ENCODE peak calls at places on chromosomes 16 and 17, in four cellular contexts. One of them, this sample, is unnamed.

GRCh38 chr16:57916735-57917450 is 54.0 kb downstream of the CNGB1 start:
- DNase-seq in A549: no peak
- DNase-seq in K562: no peak
- DNase-seq in HepG2: no peak
- DNase-seq in this sample: peak

GRCh38 chr17:4498461-4499397 is at the start of gene SPNS2:
- DNase-seq in K562: peak
- DNase-seq in A549: peak
- DNase-seq in HepG2: no peak
- DNase-seq in this sample: peak

GRCh38 chr16:68417711-68418301 is 30.5 kb downstream of the SMPD3 start:
- DNase-seq in K562: peak
- DNase-seq in HepG2: no peak
- DNase-seq in A549: no peak
- DNase-seq in this sample: no peak

GRCh38 chr16:48556913-48557351 is 53.0 kb downstream of the N4BP1 start:
- DNase-seq in HepG2: no peak
- DNase-seq in K562: no peak
- DNase-seq in A549: no peak
- DNase-seq in this sample: peak

GRCh38 chr17:57125406-57125805 is 40.4 kb downstream of the AKAP1 start:
- DNase-seq in K562: no peak
- DNase-seq in A549: no peak
- DNase-seq in HepG2: no peak
- DNase-seq in this sample: no peak

GRCh38 chr16:51752596-51752995 is 601.5 kb upstream of the SALL1 start:
- DNase-seq in HepG2: no peak
- DNase-seq in A549: no peak
- DNase-seq in K562: no peak
- DNase-seq in this sample: no peak

GRCh38 chr17:29661220-29661619 is 38.5 kb upstream of the CORO6 start:
- DNase-seq in HepG2: peak
- DNase-seq in A549: no peak
- DNase-seq in K562: no peak
- DNase-seq in this sample: no peak

GRCh38 chr16:88116121-88116900 is 165.1 kb downstream of the BANP start:
- DNase-seq in A549: no peak
- DNase-seq in HepG2: no peak
- DNase-seq in K562: no peak
- DNase-seq in this sample: peak

GRCh38 chr16:87581867-87582220 is 20.5 kb upstream of the JPH3 start:
- DNase-seq in HepG2: peak
- DNase-seq in K562: peak
- DNase-seq in A549: peak
- DNase-seq in this sample: peak

GRCh38 chr16:77502448-77502847 is 67.6 kb upstream of the ADAMTS18 start:
- DNase-seq in HepG2: no peak
- DNase-seq in A549: no peak
- DNase-seq in K562: no peak
- DNase-seq in this sample: no peak

GRCh38 chr17:21523482-21524210 is 147.5 kb downstream of the KCNJ12 start:
- DNase-seq in HepG2: no peak
- DNase-seq in K562: no peak
- DNase-seq in A549: no peak
- DNase-seq in this sample: no peak

GRCh38 chr17:50055055-50055425 is 870 bp upstream of the ITGA3 start:
- DNase-seq in A549: no peak
- DNase-seq in HepG2: no peak
- DNase-seq in K562: no peak
- DNase-seq in this sample: no peak

GRCh38 chr16:70267516-70267915 is 15.8 kb upstream of the EXOSC6 start:
- DNase-seq in HepG2: peak
- DNase-seq in A549: peak
- DNase-seq in K562: peak
- DNase-seq in this sample: peak

GRCh38 chr17:71260366-71260765 is 860.5 kb upstream of the SOX9 start:
- DNase-seq in K562: no peak
- DNase-seq in HepG2: no peak
- DNase-seq in A549: no peak
- DNase-seq in this sample: peak

GRCh38 chr16:81319221-81319912 is 4.6 kb downstream of the GAN start:
- DNase-seq in HepG2: no peak
- DNase-seq in K562: peak
- DNase-seq in A549: no peak
- DNase-seq in this sample: peak

GRCh38 chr16:10933865-10934264 is 8.4 kb downstream of the DEXI start:
- DNase-seq in K562: no peak
- DNase-seq in HepG2: no peak
- DNase-seq in A549: no peak
- DNase-seq in this sample: no peak

DNA sequence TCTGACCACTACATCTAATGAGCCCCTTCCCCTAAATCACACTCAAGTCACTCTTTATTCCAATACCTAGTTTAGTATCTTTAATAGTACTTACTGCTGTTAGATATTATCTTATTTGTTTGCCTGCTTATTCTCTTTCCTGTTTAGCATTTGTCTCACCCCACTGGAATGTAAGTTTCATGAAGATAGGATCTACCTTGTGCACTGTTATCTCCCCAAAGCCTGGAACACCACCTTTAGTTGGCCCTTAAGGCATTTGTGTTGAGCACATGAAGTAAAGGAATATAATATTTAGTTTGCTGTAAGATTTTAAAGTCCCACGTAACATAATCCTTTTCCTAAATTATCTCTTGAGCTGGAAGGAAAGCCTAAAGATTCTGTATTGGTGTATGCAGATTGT is 50.2 kb downstream of the VPS35L start:
- DNase-seq in A549: no peak
- DNase-seq in K562: no peak
- DNase-seq in HepG2: no peak
- DNase-seq in this sample: no peak
- TF ChIP-seq MAFK in A549: no peak
- TF ChIP-seq MAFK in K562: no peak
- TF ChIP-seq MAFK in HepG2: no peak
- TF ChIP-seq MAFK in this sample: no peak

GRCh38 chr17:58318627-58319180 is 9.9 kb downstream of the TSPOAP1 start:
- DNase-seq in K562: no peak
- DNase-seq in A549: no peak
- DNase-seq in HepG2: no peak
- DNase-seq in this sample: no peak

GRCh38 chr17:58315750-58316149 is 12.8 kb downstream of the TSPOAP1 start:
- DNase-seq in A549: no peak
- DNase-seq in K562: no peak
- DNase-seq in HepG2: no peak
- DNase-seq in this sample: no peak

GRCh38 chr17:58318065-58318481 is 10.5 kb downstream of the TSPOAP1 start:
- DNase-seq in A549: no peak
- DNase-seq in HepG2: no peak
- DNase-seq in K562: no peak
- DNase-seq in this sample: no peak

GRCh38 chr17:58316260-58316960 is 12.2 kb downstream of the TSPOAP1 start:
- DNase-seq in K562: no peak
- DNase-seq in A549: no peak
- DNase-seq in HepG2: no peak
- DNase-seq in this sample: no peak

DNA sequence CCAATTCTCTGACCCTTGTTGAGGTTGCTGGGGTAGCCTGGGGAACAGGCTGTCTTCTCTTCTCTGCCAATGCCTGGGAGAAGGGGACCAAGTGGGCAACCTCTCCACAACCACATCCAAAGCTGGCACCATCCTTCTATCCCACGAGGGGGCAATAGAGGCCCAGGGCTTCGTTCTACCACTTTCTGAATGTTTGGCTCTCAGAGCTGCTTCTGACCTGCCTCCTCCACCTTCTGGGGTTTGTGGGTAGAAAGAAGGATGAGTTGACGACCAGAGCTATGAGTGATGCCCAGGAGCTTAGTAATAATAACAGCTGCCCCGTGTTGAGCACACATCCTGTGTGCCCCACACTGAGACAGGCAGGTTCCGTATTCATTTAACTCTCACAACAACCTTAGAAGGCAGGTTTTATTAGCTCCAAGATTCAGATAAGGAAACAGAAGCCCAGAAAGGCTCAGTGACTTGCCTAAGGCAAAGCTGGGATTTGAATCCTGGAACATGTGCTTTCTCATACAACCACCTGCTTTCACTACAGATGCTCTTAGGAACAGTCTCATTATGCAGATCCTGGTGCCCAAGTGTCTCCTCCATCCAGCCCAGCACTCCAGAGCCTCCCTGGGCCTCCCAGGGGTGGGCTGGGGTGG is 11.1 kb downstream of the TSPOAP1 start:
- DNase-seq in HepG2: peak
- DNase-seq in A549: peak
- DNase-seq in K562: peak
- DNase-seq in this sample: peak
- TF ChIP-seq SMC3 in HepG2: peak
- TF ChIP-seq SMC3 in A549: peak
- TF ChIP-seq SMC3 in K562: peak
- TF ChIP-seq SMC3 in this sample: peak

DNA sequence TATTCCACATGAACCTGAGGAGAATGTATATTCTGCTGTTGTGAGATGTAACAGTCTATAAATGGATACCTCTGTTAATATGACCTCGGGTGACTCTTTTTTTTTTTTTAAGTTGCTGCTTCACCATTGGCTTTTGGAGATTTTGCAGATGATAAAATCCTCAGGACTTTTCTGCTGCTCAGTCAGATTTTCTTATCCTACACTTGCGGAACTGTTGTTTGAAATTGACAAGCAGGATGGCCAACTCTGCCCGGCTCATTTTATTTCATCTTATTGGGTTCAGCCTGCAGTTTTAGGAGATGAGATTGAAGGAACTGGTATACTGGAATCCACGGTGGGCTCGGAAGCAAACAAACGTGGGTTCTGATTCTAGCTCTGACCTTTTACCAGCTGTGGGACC is 19.3 kb downstream of the IL4R start:
- DNase-seq in HepG2: no peak
- DNase-seq in K562: no peak
- DNase-seq in A549: no peak
- DNase-seq in this sample: no peak
- TF ChIP-seq MAFK in HepG2: no peak
- TF ChIP-seq MAFK in K562: no peak
- TF ChIP-seq MAFK in A549: no peak
- TF ChIP-seq MAFK in this sample: no peak

GRCh38 chr17:74380086-74380958 is 13.0 kb downstream of the GPR142 start:
- DNase-seq in A549: no peak
- DNase-seq in HepG2: no peak
- DNase-seq in K562: no peak
- DNase-seq in this sample: no peak
- TF ChIP-seq SMC3 in A549: peak
- TF ChIP-seq SMC3 in HepG2: no peak
- TF ChIP-seq SMC3 in K562: no peak
- TF ChIP-seq SMC3 in this sample: no peak

DNA sequence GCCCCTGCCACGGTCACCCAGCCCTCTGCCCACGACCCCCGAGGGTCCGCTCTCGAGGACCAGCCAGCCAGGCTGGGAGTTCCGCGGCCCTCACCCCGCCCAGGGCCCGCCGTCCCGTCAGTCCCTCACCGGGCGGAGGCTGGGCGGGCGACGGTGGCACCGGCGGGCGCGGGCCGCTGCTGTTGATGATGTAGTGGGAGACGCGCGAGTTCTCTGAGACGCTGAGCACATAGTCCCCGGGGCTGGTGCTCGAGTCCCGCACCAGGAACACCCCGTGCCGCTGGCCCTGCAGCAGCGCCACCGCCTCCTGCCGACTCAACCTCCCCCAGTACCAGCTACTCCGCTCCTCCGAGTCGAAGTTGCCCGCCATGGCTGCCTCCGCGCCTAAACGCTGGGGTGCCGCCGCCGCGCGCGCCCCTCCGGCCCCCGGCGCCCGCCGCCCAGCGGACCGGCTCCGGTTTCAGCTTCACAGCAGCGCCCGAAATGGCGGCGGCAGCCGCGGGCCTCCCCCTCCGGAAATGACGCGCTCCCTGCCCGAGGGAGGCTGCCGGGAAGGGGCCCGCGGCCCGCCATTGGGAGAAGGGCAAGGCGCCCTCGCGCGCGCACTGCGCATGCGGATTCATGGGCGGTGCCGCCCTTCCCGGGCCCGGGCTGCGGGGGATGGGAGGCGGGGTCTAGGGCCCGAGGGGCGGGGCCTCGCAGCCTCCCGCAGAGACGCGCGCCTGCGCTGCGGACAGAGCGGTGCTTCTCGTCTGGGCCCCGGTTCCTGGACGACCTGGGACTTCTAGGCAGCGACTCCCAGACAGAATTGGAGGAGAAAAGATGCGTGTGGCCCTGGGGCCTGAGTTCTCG is at the start of gene CRK:
- DNase-seq in HepG2: peak
- DNase-seq in K562: peak
- DNase-seq in A549: peak
- DNase-seq in this sample: peak
- TF ChIP-seq MAFK in HepG2: no peak
- TF ChIP-seq MAFK in K562: no peak
- TF ChIP-seq MAFK in A549: no peak
- TF ChIP-seq MAFK in this sample: no peak

GRCh38 chr16:22671301-22672076 is 142.5 kb upstream of the HS3ST2 start:
- DNase-seq in A549: no peak
- DNase-seq in K562: no peak
- DNase-seq in HepG2: no peak
- DNase-seq in this sample: peak

GRCh38 chr16:22670044-22670536 is 143.9 kb upstream of the HS3ST2 start:
- DNase-seq in HepG2: no peak
- DNase-seq in A549: no peak
- DNase-seq in K562: no peak
- DNase-seq in this sample: no peak

GRCh38 chr16:22672830-22673210 is 141.1 kb upstream of the HS3ST2 start:
- DNase-seq in K562: no peak
- DNase-seq in A549: no peak
- DNase-seq in HepG2: no peak
- DNase-seq in this sample: no peak

GRCh38 chr16:22668318-22668717 is 145.6 kb upstream of the HS3ST2 start:
- DNase-seq in A549: no peak
- DNase-seq in K562: no peak
- DNase-seq in HepG2: no peak
- DNase-seq in this sample: no peak

GRCh38 chr16:22670551-22670970 is 143.4 kb upstream of the HS3ST2 start:
- DNase-seq in A549: peak
- DNase-seq in K562: peak
- DNase-seq in HepG2: peak
- DNase-seq in this sample: no peak
- TF ChIP-seq SMC3 in A549: no peak
- TF ChIP-seq SMC3 in K562: no peak
- TF ChIP-seq SMC3 in HepG2: no peak
- TF ChIP-seq SMC3 in this sample: no peak

GRCh38 chr16:66943426-66944053 is 8.2 kb downstream of the CES2 start:
- DNase-seq in A549: no peak
- DNase-seq in K562: no peak
- DNase-seq in HepG2: no peak
- DNase-seq in this sample: no peak
- TF ChIP-seq MAFK in A549: no peak
- TF ChIP-seq MAFK in K562: no peak
- TF ChIP-seq MAFK in HepG2: no peak
- TF ChIP-seq MAFK in this sample: no peak

GRCh38 chr17:36504156-36504545 is 17.7 kb downstream of the ZNHIT3 start:
- DNase-seq in HepG2: no peak
- DNase-seq in A549: no peak
- DNase-seq in K562: no peak
- DNase-seq in this sample: no peak
- TF ChIP-seq SMC3 in HepG2: no peak
- TF ChIP-seq SMC3 in A549: no peak
- TF ChIP-seq SMC3 in K562: no peak
- TF ChIP-seq SMC3 in this sample: no peak

This sample was measured in IMR-90.